ENCODE peak calls at places on chromosome 2, in six cellular contexts. One of them, this sample, is unnamed.

GRCh38 chr2:163778045-163778753 is 42.4 kb upstream of the FIGN start:
- DNase-seq in neural progenitor cell: no peak
- DNase-seq in SK-N-SH: no peak
- DNase-seq in fibroblast of lung: peak; percentile 69
- DNase-seq in GM23248: peak; percentile 70
- DNase-seq in PC-3: peak; percentile 97
- DNase-seq in this sample: no peak

GRCh38 chr2:163551974-163552373 is 183.8 kb downstream of the FIGN start:
- DNase-seq in neural progenitor cell: no peak
- DNase-seq in SK-N-SH: no peak
- DNase-seq in fibroblast of lung: no peak
- DNase-seq in GM23248: peak; percentile 63
- DNase-seq in PC-3: peak; percentile 16
- DNase-seq in this sample: no peak

GRCh38 chr2:37645363-37645762 is 26.1 kb downstream of the CDC42EP3 start:
- DNase-seq in neural progenitor cell: no peak
- DNase-seq in SK-N-SH: no peak
- DNase-seq in fibroblast of lung: peak; percentile 48
- DNase-seq in GM23248: peak; percentile 80
- DNase-seq in PC-3: peak; percentile 90
- DNase-seq in this sample: no peak

GRCh38 chr2:240871071-240871958 is 2.7 kb downstream of the AGXT start:
- DNase-seq in neural progenitor cell: no peak
- DNase-seq in SK-N-SH: peak; percentile 21
- DNase-seq in fibroblast of lung: no peak
- DNase-seq in GM23248: no peak
- DNase-seq in PC-3: no peak
- DNase-seq in this sample: no peak

GRCh38 chr2:112021781-112022231 is 33.3 kb upstream of the TMEM87B start:
- DNase-seq in neural progenitor cell: no peak
- DNase-seq in SK-N-SH: no peak
- DNase-seq in fibroblast of lung: peak; percentile 28
- DNase-seq in GM23248: peak; percentile 44
- DNase-seq in PC-3: peak; percentile 66
- DNase-seq in this sample: no peak

GRCh38 chr2:21656330-21657075 is 532.7 kb downstream of the TDRD15 start:
- DNase-seq in neural progenitor cell: no peak
- DNase-seq in SK-N-SH: no peak
- DNase-seq in fibroblast of lung: peak; percentile 14
- DNase-seq in GM23248: no peak
- DNase-seq in PC-3: no peak
- DNase-seq in this sample: no peak

GRCh38 chr2:148122788-148123187 is 101.9 kb downstream of the MBD5 start:
- DNase-seq in neural progenitor cell: no peak
- DNase-seq in SK-N-SH: no peak
- DNase-seq in fibroblast of lung: peak; percentile 12
- DNase-seq in GM23248: peak; percentile 87
- DNase-seq in PC-3: peak; percentile 34
- DNase-seq in this sample: no peak

GRCh38 chr2:136291871-136292270 is 173.9 kb upstream of the CXCR4 start:
- DNase-seq in neural progenitor cell: no peak
- DNase-seq in SK-N-SH: no peak
- DNase-seq in fibroblast of lung: no peak
- DNase-seq in GM23248: no peak
- DNase-seq in PC-3: no peak
- DNase-seq in this sample: no peak

GRCh38 chr2:79189465-79189864 is 29.9 kb upstream of the REG3A start:
- DNase-seq in neural progenitor cell: peak; percentile 87
- DNase-seq in SK-N-SH: no peak
- DNase-seq in fibroblast of lung: no peak
- DNase-seq in GM23248: no peak
- DNase-seq in PC-3: no peak
- DNase-seq in this sample: no peak

GRCh38 chr2:47076586-47077441 is 78.3 kb downstream of the STPG4 start:
- DNase-seq in neural progenitor cell: no peak
- DNase-seq in SK-N-SH: peak; percentile 62
- DNase-seq in fibroblast of lung: peak; percentile 91
- DNase-seq in GM23248: peak; percentile 97
- DNase-seq in PC-3: peak; percentile 99
- DNase-seq in this sample: no peak

GRCh38 chr2:234670804-234671203 is 173.9 kb upstream of the ARL4C start:
- DNase-seq in neural progenitor cell: peak; percentile 53
- DNase-seq in SK-N-SH: no peak
- DNase-seq in fibroblast of lung: no peak
- DNase-seq in GM23248: no peak
- DNase-seq in PC-3: no peak
- DNase-seq in this sample: no peak

GRCh38 chr2:39732492-39732891 is 46.6 kb downstream of the THUMPD2 start:
- DNase-seq in neural progenitor cell: no peak
- DNase-seq in SK-N-SH: no peak
- DNase-seq in fibroblast of lung: peak; percentile 25
- DNase-seq in GM23248: peak; percentile 11
- DNase-seq in PC-3: no peak
- DNase-seq in this sample: no peak

GRCh38 chr2:15745907-15746306 is 154.2 kb downstream of the DDX1 start:
- DNase-seq in neural progenitor cell: no peak
- DNase-seq in SK-N-SH: no peak
- DNase-seq in fibroblast of lung: no peak
- DNase-seq in GM23248: no peak
- DNase-seq in PC-3: no peak
- DNase-seq in this sample: no peak

GRCh38 chr2:62931536-62931935 is 119.1 kb upstream of the OTX1 start:
- DNase-seq in neural progenitor cell: no peak
- DNase-seq in SK-N-SH: no peak
- DNase-seq in fibroblast of lung: no peak
- DNase-seq in GM23248: peak; percentile 25
- DNase-seq in PC-3: peak; percentile 36
- DNase-seq in this sample: no peak

GRCh38 chr2:10133007-10133647 is 10.6 kb downstream of the RRM2 start:
- DNase-seq in neural progenitor cell: no peak
- DNase-seq in SK-N-SH: no peak
- DNase-seq in fibroblast of lung: no peak
- DNase-seq in GM23248: no peak
- DNase-seq in PC-3: no peak
- DNase-seq in this sample: peak; percentile 60

GRCh38 chr2:158395166-158395565 is 61.4 kb downstream of the CCDC148 start:
- DNase-seq in neural progenitor cell: peak; percentile 14
- DNase-seq in SK-N-SH: no peak
- DNase-seq in fibroblast of lung: no peak
- DNase-seq in GM23248: peak; percentile 25
- DNase-seq in PC-3: no peak
- DNase-seq in this sample: no peak

GRCh38 chr2:217993055-217993645 is 9.6 kb downstream of the TNS1 start:
- DNase-seq in neural progenitor cell: no peak
- DNase-seq in SK-N-SH: no peak
- DNase-seq in fibroblast of lung: peak; percentile 83
- DNase-seq in GM23248: peak; percentile 59
- DNase-seq in PC-3: peak; percentile 11
- DNase-seq in this sample: no peak

GRCh38 chr2:19408592-19408991 is 50.2 kb upstream of the OSR1 start:
- DNase-seq in neural progenitor cell: no peak
- DNase-seq in SK-N-SH: no peak
- DNase-seq in fibroblast of lung: peak; percentile 30
- DNase-seq in GM23248: peak; percentile 41
- DNase-seq in PC-3: peak; percentile 4
- DNase-seq in this sample: no peak

GRCh38 chr2:1817256-1818127 is 73.2 kb upstream of the PXDN start:
- DNase-seq in neural progenitor cell: peak; percentile 70
- DNase-seq in SK-N-SH: peak; percentile 99
- DNase-seq in fibroblast of lung: peak; percentile 98
- DNase-seq in GM23248: peak; percentile 99
- DNase-seq in PC-3: peak; percentile 89
- DNase-seq in this sample: peak; percentile 86

GRCh38 chr2:209395652-209396051 is 28.2 kb upstream of the MAP2 start:
- DNase-seq in neural progenitor cell: no peak
- DNase-seq in SK-N-SH: no peak
- DNase-seq in fibroblast of lung: no peak
- DNase-seq in GM23248: no peak
- DNase-seq in PC-3: no peak
- DNase-seq in this sample: no peak

GRCh38 chr2:60260646-60261296 is 292.7 kb downstream of the BCL11A start:
- DNase-seq in neural progenitor cell: no peak
- DNase-seq in SK-N-SH: no peak
- DNase-seq in fibroblast of lung: no peak
- DNase-seq in GM23248: peak; percentile 27
- DNase-seq in PC-3: peak; percentile 68
- DNase-seq in this sample: no peak

GRCh38 chr2:69635426-69635825 is 8.1 kb downstream of the AAK1 start:
- DNase-seq in neural progenitor cell: no peak
- DNase-seq in SK-N-SH: no peak
- DNase-seq in fibroblast of lung: no peak
- DNase-seq in GM23248: no peak
- DNase-seq in PC-3: no peak
- DNase-seq in this sample: no peak

GRCh38 chr2:147030966-147031760 is 813.7 kb upstream of the ACVR2A start:
- DNase-seq in neural progenitor cell: no peak
- DNase-seq in SK-N-SH: no peak
- DNase-seq in fibroblast of lung: peak; percentile 84
- DNase-seq in GM23248: peak; percentile 53
- DNase-seq in PC-3: peak; percentile 81
- DNase-seq in this sample: no peak

GRCh38 chr2:205642562-205643350 is 39.5 kb upstream of the NRP2 start:
- DNase-seq in neural progenitor cell: no peak
- DNase-seq in SK-N-SH: no peak
- DNase-seq in fibroblast of lung: no peak
- DNase-seq in GM23248: no peak
- DNase-seq in PC-3: no peak
- DNase-seq in this sample: no peak

GRCh38 chr2:145114726-145115125 is 594.8 kb upstream of the ZEB2 start:
- DNase-seq in neural progenitor cell: no peak
- DNase-seq in SK-N-SH: no peak
- DNase-seq in fibroblast of lung: no peak
- DNase-seq in GM23248: peak; percentile 32
- DNase-seq in PC-3: no peak
- DNase-seq in this sample: no peak

GRCh38 chr2:226184940-226185575 is 614.6 kb downstream of the IRS1 start:
- DNase-seq in neural progenitor cell: no peak
- DNase-seq in SK-N-SH: no peak
- DNase-seq in fibroblast of lung: peak; percentile 79
- DNase-seq in GM23248: peak; percentile 46
- DNase-seq in PC-3: no peak
- DNase-seq in this sample: no peak

GRCh38 chr2:237640493-237640998 is 13.2 kb downstream of the LRRFIP1 start:
- DNase-seq in neural progenitor cell: no peak
- DNase-seq in SK-N-SH: no peak
- DNase-seq in fibroblast of lung: no peak
- DNase-seq in GM23248: no peak
- DNase-seq in PC-3: no peak
- DNase-seq in this sample: no peak
- H3K4me1 ChIP-seq in neural progenitor cell: no peaks in the 10 kb centered on the region
- H3K4me1 ChIP-seq in SK-N-SH: no peaks in the 10 kb centered on the region
- H3K4me1 ChIP-seq in fibroblast of lung: no peaks in the 10 kb centered on the region
- H3K4me1 ChIP-seq in GM23248: no peaks in the 10 kb centered on the region
- H3K4me1 ChIP-seq in PC-3: no peaks in the 10 kb centered on the region
- H3K4me1 ChIP-seq in this sample: no peaks in the 10 kb centered on the region

GRCh38 chr2:107187870-107188269 is 301.9 kb upstream of the ST6GAL2 start:
- DNase-seq in neural progenitor cell: no peak
- DNase-seq in SK-N-SH: no peak
- DNase-seq in fibroblast of lung: no peak
- DNase-seq in GM23248: no peak
- DNase-seq in PC-3: no peak
- DNase-seq in this sample: no peak
- H3K4me2 ChIP-seq in neural progenitor cell: no peak overlapping the region
- H3K4me2 ChIP-seq in SK-N-SH: no peak overlapping the region
- H3K4me2 ChIP-seq in fibroblast of lung: no peak overlapping the region
- H3K4me2 ChIP-seq in GM23248: no peak overlapping the region
- H3K4me2 ChIP-seq in PC-3: no peak overlapping the region
- H3K4me2 ChIP-seq in this sample: no peak overlapping the region

DNA sequence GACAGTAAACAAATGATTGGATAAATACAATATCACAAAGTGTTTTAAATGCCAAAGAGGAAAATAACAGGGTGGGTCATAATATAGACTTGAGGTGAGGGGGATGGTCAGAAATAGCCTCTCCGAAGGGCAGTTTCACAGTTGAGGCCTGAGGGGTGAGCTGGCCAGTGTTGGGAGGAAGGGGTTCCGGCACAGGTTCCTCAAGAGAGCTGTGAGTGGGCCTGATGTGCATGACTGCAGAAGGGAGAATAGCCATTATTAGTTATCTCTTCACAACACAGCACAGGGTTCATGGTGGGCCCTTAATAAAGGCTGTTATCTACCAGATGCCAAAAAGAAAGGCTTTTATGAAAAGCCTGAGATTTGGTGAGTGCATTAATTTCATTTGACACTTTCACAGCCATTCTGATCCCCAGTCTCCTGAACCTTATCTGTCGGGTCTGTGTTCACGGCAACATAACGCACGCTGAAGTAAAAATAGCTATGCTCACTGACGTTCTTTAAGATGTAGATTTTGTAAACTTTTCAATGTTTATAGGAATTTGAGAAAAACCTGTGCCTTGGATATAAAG is 39.6 kb downstream of the POLR1A start:
- DNase-seq in neural progenitor cell: no peak
- DNase-seq in SK-N-SH: peak; percentile 74
- DNase-seq in fibroblast of lung: no peak
- DNase-seq in GM23248: no peak
- DNase-seq in PC-3: no peak
- DNase-seq in this sample: peak; percentile 7
- H3K4me1 ChIP-seq in neural progenitor cell: no peaks in the 10 kb centered on the region
- H3K4me1 ChIP-seq in SK-N-SH: peaks cover 4% of the 10 kb centered on the region
- H3K4me1 ChIP-seq in fibroblast of lung: peaks cover 2% of the 10 kb centered on the region
- H3K4me1 ChIP-seq in GM23248: peaks cover 64% of the 10 kb centered on the region
- H3K4me1 ChIP-seq in PC-3: peaks cover 26% of the 10 kb centered on the region
- H3K4me1 ChIP-seq in this sample: no peaks in the 10 kb centered on the region

GRCh38 chr2:44169155-44169898 is 652 bp downstream of the PPM1B start:
- DNase-seq in neural progenitor cell: no peak
- DNase-seq in SK-N-SH: peak; percentile 71
- DNase-seq in fibroblast of lung: peak; percentile 53
- DNase-seq in GM23248: peak; percentile 70
- DNase-seq in PC-3: peak; percentile 38
- DNase-seq in this sample: no peak

GRCh38 chr2:44170337-44170736 is 1.7 kb downstream of the PPM1B start:
- DNase-seq in neural progenitor cell: peak; percentile 11
- DNase-seq in SK-N-SH: no peak
- DNase-seq in fibroblast of lung: peak; percentile 62
- DNase-seq in GM23248: peak; percentile 56
- DNase-seq in PC-3: peak; percentile 27
- DNase-seq in this sample: no peak

GRCh38 chr2:44172576-44172975 is 3.9 kb downstream of the PPM1B start:
- DNase-seq in neural progenitor cell: no peak
- DNase-seq in SK-N-SH: no peak
- DNase-seq in fibroblast of lung: no peak
- DNase-seq in GM23248: no peak
- DNase-seq in PC-3: no peak
- DNase-seq in this sample: no peak

GRCh38 chr2:44168684-44169154 is at the start of gene PPM1B:
- DNase-seq in neural progenitor cell: no peak
- DNase-seq in SK-N-SH: peak; percentile 100
- DNase-seq in fibroblast of lung: no peak
- DNase-seq in GM23248: no peak
- DNase-seq in PC-3: peak; percentile 99
- DNase-seq in this sample: no peak

DNA sequence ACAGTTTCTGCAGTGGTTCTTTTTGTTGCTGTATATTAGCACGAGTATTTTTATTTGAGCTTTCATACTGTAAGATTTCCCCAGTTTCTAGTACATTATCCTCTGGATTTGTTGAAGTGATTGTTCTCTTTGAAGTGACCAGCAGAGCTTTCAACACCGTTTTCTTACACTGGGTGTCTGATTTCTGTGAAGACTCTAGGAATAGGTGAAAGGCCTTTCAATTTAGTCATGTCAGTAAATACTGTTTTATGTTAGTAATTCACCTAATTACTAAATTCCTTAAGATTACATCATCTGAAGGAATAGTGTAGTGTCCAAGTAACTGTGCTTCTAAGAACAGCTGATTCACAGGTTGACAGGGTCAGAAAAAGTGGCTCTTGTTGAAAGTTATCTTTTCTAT is 2.3 kb downstream of the PPM1B start:
- DNase-seq in neural progenitor cell: peak; percentile 8
- DNase-seq in SK-N-SH: no peak
- DNase-seq in fibroblast of lung: peak; percentile 39
- DNase-seq in GM23248: peak; percentile 64
- DNase-seq in PC-3: peak; percentile 69
- DNase-seq in this sample: no peak
- H3K4me2 ChIP-seq in neural progenitor cell: peak overlapping the region; percentile 95
- H3K4me2 ChIP-seq in SK-N-SH: peak overlapping the region; percentile 87
- H3K4me2 ChIP-seq in fibroblast of lung: peak overlapping the region; percentile 91
- H3K4me2 ChIP-seq in GM23248: peak overlapping the region; percentile 99
- H3K4me2 ChIP-seq in PC-3: peak overlapping the region; percentile 91
- H3K4me2 ChIP-seq in this sample: peak overlapping the region; percentile 97